ENCODE peak calls at places on chromosome 14, in five cellular contexts. O, J, B, X and M are unnamed samples.

GRCh38 chr14:68140111-68140741 is 320.6 kb downstream of the RAD51B start:
- DNase-seq in O (peak), J (no peak), B (peak), X (peak), M (no peak)

GRCh38 chr14:63423889-63424288 is 105.2 kb upstream of the GPHB5 start:
- DNase-seq in O (no peak), J (no peak), B (no peak), X (no peak), M (no peak)

GRCh38 chr14:105102893-105103292 is 37.7 kb upstream of the GPR132 start:
- DNase-seq in O (no peak), J (no peak), B (no peak), X (peak), M (no peak)

GRCh38 chr14:93042968-93043940 is 72.5 kb downstream of the ITPK1 start:
- DNase-seq in O (peak), J (no peak), B (peak), X (no peak), M (no peak)

GRCh38 chr14:84006643-84007137 is 1523.3 kb upstream of the FLRT2 start:
- DNase-seq in O (no peak), J (no peak), B (no peak), X (no peak), M (no peak)

GRCh38 chr14:64232095-64232830 is 61.9 kb downstream of the ESR2 start:
- DNase-seq in O (no peak), J (no peak), B (no peak), X (no peak), M (no peak)

GRCh38 chr14:57879516-57879915 is 13.6 kb upstream of the SLC35F4 start:
- DNase-seq in O (no peak), J (no peak), B (no peak), X (no peak), M (no peak)

GRCh38 chr14:90816686-90817436 is 631 bp upstream of the TTC7B start:
- DNase-seq in O (no peak), J (no peak), B (no peak), X (no peak), M (no peak)

GRCh38 chr14:97524579-97525319 is 727.6 kb downstream of the VRK1 start:
- DNase-seq in O (no peak), J (no peak), B (no peak), X (no peak), M (no peak)

GRCh38 chr14:89912667-89913211 is 41.8 kb downstream of the EFCAB11 start:
- DNase-seq in O (peak), J (no peak), B (peak), X (no peak), M (no peak)

GRCh38 chr14:79354336-79354735 is 857.0 kb downstream of the DIO2 start:
- DNase-seq in O (no peak), J (no peak), B (no peak), X (no peak), M (no peak)

GRCh38 chr14:104799657-104800599 is 973 bp upstream of the ZBTB42 start:
- DNase-seq in O (peak), J (peak), B (peak), X (peak), M (peak)

GRCh38 chr14:89899917-89900680 is 54.4 kb downstream of the EFCAB11 start:
- DNase-seq in O (no peak), J (no peak), B (no peak), X (no peak), M (no peak)

GRCh38 chr14:88209273-88209672 is 113.8 kb downstream of the KCNK10 start:
- DNase-seq in O (no peak), J (no peak), B (no peak), X (no peak), M (no peak)

GRCh38 chr14:68458840-68459469 is 333.9 kb downstream of the ZFP36L1 start:
- DNase-seq in O (peak), J (no peak), B (peak), X (peak), M (no peak)

GRCh38 chr14:90381999-90382451 is 14.8 kb upstream of the CALM1 start:
- DNase-seq in O (peak), J (no peak), B (peak), X (peak), M (no peak)

GRCh38 chr14:101719045-101719645 is 42.4 kb upstream of the PPP2R5C start:
- DNase-seq in O (no peak), J (no peak), B (peak), X (no peak), M (peak)

GRCh38 chr14:79363291-79363690 is 848.0 kb downstream of the DIO2 start:
- DNase-seq in O (no peak), J (no peak), B (no peak), X (no peak), M (no peak)

GRCh38 chr14:74951443-74952194 is 3.8 kb downstream of the PGF start:
- DNase-seq in O (no peak), J (no peak), B (no peak), X (peak), M (no peak)

GRCh38 chr14:47022721-47023120 is 371.1 kb upstream of the RPL10L start:
- DNase-seq in O (no peak), J (no peak), B (no peak), X (no peak), M (no peak)

GRCh38 chr14:98926151-98926550 is 345.8 kb downstream of the BCL11B start:
- DNase-seq in O (no peak), J (no peak), B (peak), X (peak), M (no peak)

GRCh38 chr14:32478027-32478426 is 148.9 kb downstream of the AKAP6 start:
- DNase-seq in O (no peak), J (no peak), B (no peak), X (no peak), M (no peak)

GRCh38 chr14:101601603-101602465 is 40.5 kb downstream of the DIO3 start:
- DNase-seq in O (peak), J (no peak), B (no peak), X (no peak), M (peak)

GRCh38 chr14:75720828-75721227 is 59.8 kb downstream of the TTLL5 start:
- DNase-seq in O (no peak), J (no peak), B (no peak), X (peak), M (no peak)

GRCh38 chr14:104965561-104966231 is 12.5 kb downstream of the AHNAK2 start:
- DNase-seq in O (no peak), J (no peak), B (peak), X (no peak), M (no peak)

GRCh38 chr14:81415781-81416180 is 15.7 kb upstream of the STON2 start:
- DNase-seq in O (no peak), J (no peak), B (no peak), X (no peak), M (no peak)

GRCh38 chr14:65940056-65940735 is 527.7 kb downstream of the FUT8 start:
- DNase-seq in O (no peak), J (no peak), B (no peak), X (no peak), M (no peak)

GRCh38 chr14:70245026-70245425 is 56.3 kb upstream of the SLC8A3 start:
- DNase-seq in O (no peak), J (no peak), B (no peak), X (no peak), M (no peak)

GRCh38 chr14:90425480-90425879 is 28.7 kb downstream of the CALM1 start:
- DNase-seq in O (no peak), J (no peak), B (no peak), X (no peak), M (no peak)

GRCh38 chr14:45251912-45252311 is 1.1 kb downstream of the MIS18BP1 start:
- DNase-seq in O (no peak), J (peak), B (no peak), X (no peak), M (no peak)

GRCh38 chr14:68961781-68962584 is 17.1 kb downstream of the ACTN1 start:
- DNase-seq in O (no peak), J (no peak), B (no peak), X (no peak), M (no peak)

GRCh38 chr14:96434040-96434439 is 42.1 kb downstream of the AK7 start:
- DNase-seq in O (no peak), J (no peak), B (no peak), X (no peak), M (no peak)

GRCh38 chr14:64706552-64707193 is 2.4 kb downstream of the PLEKHG3 start:
- DNase-seq in O (no peak), J (no peak), B (peak), X (peak), M (no peak)

GRCh38 chr14:86203843-86204242 is 673.9 kb downstream of the FLRT2 start:
- DNase-seq in O (no peak), J (no peak), B (no peak), X (no peak), M (no peak)

GRCh38 chr14:75650253-75651058 is 10.2 kb downstream of the ERG28 start:
- DNase-seq in O (no peak), J (no peak), B (no peak), X (no peak), M (no peak)

GRCh38 chr14:91219505-91220389 is 24.8 kb downstream of the GPR68 start:
- DNase-seq in O (no peak), J (no peak), B (no peak), X (no peak), M (no peak)

GRCh38 chr14:102805454-102805891 is 28.2 kb downstream of the TRAF3 start:
- DNase-seq in O (peak), J (no peak), B (no peak), X (no peak), M (no peak)

GRCh38 chr14:65002586-65003210 is 16.0 kb downstream of the FNTB start:
- DNase-seq in O (no peak), J (no peak), B (no peak), X (no peak), M (no peak)

GRCh38 chr14:95683793-95684192 is 2.4 kb upstream of the TCL1B start:
- DNase-seq in O (peak), J (peak), B (no peak), X (no peak), M (no peak)

GRCh38 chr14:40599726-40600125 is 1007.0 kb upstream of the LRFN5 start:
- DNase-seq in O (no peak), J (no peak), B (no peak), X (no peak), M (no peak)

GRCh38 chr14:40601063-40601462 is 1005.6 kb upstream of the LRFN5 start:
- DNase-seq in O (no peak), J (no peak), B (no peak), X (no peak), M (no peak)
- TF ChIP-seq POLR2AphosphoS5 in O (no peak), J (no peak), B (no peak), X (no peak), M (no peak)

GRCh38 chr14:22339277-22339676 is 249.7 kb downstream of the DAD1 start:
- DNase-seq in O (peak), J (no peak), B (peak), X (peak), M (no peak)
- TF ChIP-seq POLR2AphosphoS5 in O (peak), J (no peak), B (no peak), X (peak), M (peak)

DNA sequence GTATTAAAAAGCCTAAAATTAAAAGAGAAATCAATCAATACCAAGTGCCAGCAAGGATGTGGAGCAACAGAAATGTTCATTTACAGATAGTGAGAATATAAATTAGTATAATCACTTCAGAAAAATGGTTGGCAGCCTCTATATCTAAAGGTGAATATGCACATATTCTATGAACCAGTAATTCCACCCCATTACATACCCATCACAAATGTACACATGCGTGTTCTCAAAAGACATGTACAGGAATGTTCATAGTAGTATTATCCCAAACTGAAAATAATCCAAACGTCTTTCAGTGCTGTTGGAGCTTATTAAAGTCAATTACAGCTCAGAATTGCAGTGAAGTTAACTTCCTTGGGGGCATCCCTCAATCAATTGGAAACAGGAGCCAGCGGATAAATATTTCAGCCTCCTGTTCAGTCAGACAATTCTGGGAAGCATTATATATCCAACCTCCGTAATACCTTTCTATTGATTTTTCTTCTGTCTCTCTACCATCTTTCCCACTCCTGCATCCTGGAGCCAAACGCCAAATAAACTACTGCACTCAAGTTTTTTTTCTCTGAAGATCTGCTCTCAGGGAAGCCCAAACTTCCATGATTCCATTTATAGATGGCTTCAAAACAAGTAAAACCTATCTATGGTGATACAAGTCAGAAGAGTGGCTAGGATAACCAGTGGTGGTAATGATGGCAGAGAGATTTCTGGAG is 45.0 kb upstream of the OR5AU1 start:
- DNase-seq in O (no peak), J (no peak), B (no peak), X (no peak), M (no peak)
- TF ChIP-seq POLR2AphosphoS5 in O (no peak), J (no peak), B (no peak), X (no peak), M (no peak)

GRCh38 chr14:23566782-23567185 is 807 bp downstream of the AP1G2 start:
- DNase-seq in O (no peak), J (no peak), B (no peak), X (no peak), M (no peak)

GRCh38 chr14:23568600-23569310 is 1.2 kb upstream of the AP1G2 start:
- DNase-seq in O (no peak), J (no peak), B (peak), X (peak), M (no peak)

GRCh38 chr14:23566112-23566781 is 1.3 kb downstream of the AP1G2 start:
- DNase-seq in O (no peak), J (no peak), B (peak), X (peak), M (no peak)

GRCh38 chr14:23568021-23568599 is 519 bp upstream of the AP1G2 start:
- DNase-seq in O (no peak), J (no peak), B (peak), X (peak), M (no peak)

GRCh38 chr14:23567186-23568020 is at the start of gene AP1G2:
- DNase-seq in O (peak), J (peak), B (peak), X (peak), M (peak)
- TF ChIP-seq POLR2AphosphoS5 in O (peak), J (peak), B (no peak), X (peak), M (peak)

GRCh38 chr14:49598182-49598478 is 610 bp upstream of the LRR1 start:
- DNase-seq in O (peak), J (no peak), B (no peak), X (no peak), M (no peak)

GRCh38 chr14:49593016-49593415 is 5.7 kb upstream of the LRR1 start:
- DNase-seq in O (no peak), J (no peak), B (no peak), X (no peak), M (no peak)

GRCh38 chr14:49594347-49595089 is 4.2 kb upstream of the LRR1 start:
- DNase-seq in O (peak), J (no peak), B (no peak), X (no peak), M (no peak)

DNA sequence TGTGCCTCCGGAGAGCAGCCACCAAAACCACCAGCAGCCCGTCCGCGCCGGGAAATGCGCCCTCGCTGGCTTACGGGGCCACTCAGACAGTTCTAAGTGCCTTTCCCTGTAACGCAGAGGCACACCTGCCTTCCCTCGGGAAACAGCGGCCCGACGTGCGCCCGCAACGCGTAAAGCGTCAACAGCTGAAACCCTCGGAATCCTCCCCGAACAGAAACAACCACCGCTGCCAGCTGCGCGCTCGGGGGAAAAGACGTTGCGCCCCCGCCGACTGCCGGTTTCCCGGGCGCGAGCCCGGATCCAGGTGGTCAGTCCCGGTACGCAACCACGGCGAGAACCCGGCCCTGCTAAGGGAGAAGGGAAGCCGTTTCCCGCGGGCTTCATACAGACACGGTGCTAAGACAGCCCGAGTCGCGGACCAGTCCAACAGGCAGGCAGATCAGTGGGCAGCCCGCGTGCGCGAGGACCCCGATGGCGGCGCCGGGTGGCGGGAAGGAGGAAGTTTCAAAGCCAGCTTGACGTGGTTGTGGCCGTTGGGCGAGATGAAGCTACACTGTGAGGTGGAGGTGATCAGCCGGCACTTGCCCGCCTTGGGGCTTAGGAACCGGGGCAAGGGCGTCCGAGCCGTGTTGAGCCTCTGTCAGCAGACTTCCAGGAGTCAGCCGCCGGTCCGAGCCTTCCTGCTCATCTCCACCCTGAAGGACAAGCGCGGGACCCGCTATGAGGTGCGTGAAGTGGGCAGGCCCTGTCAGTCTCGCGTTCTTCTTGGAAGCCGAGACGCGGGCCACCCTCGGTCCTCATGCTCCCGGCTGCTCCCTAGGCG is at the start of gene LRR1:
- DNase-seq in O (peak), J (peak), B (peak), X (peak), M (peak)
- TF ChIP-seq POLR2AphosphoS5 in O (peak), J (peak), B (no peak), X (peak), M (peak)

DNA sequence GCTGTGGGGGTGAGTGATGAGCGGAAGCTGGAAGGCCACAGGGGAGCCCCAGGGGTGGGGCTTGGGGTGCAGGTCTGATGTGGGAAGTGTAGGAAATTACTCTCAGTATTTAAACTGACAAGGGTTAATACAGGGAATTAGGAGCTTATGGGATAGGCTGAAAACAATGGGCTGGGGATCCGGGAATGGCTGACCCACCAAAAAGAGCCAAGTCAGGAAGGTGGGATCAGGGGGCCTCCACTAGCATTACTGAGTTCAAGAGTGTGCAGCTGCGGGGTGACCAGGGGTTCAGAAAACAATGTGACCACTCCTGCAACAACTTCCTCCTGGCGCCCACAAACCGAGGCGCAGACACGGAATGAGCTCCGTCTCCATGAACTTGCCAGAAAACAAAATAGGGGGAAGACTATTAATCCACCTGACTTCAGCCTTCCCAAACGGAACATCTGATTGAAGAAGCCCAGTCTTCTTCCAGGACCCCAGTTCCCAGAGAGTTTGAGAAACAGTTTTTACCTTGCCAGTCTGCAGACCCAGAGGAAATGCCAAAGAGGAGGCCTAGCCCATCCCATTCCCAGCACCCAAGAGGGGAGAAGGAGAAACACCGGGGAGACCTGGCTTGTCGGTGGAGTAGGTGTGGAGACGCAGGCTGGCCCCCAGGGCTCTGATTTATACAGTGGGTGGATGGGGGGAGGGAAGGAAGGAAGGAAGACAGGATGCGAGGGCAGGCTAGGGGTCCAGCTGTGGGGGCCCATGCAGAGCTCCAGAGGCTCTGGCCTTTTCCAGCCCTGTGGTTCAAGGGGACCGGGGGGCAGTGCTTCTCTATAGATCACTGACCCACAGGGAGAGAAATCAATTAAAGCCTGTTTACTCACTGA is 16.5 kb upstream of the YY1 start:
- DNase-seq in O (no peak), J (no peak), B (no peak), X (no peak), M (no peak)
- TF ChIP-seq POLR2AphosphoS5 in O (no peak), J (no peak), B (no peak), X (no peak), M (no peak)

DNA sequence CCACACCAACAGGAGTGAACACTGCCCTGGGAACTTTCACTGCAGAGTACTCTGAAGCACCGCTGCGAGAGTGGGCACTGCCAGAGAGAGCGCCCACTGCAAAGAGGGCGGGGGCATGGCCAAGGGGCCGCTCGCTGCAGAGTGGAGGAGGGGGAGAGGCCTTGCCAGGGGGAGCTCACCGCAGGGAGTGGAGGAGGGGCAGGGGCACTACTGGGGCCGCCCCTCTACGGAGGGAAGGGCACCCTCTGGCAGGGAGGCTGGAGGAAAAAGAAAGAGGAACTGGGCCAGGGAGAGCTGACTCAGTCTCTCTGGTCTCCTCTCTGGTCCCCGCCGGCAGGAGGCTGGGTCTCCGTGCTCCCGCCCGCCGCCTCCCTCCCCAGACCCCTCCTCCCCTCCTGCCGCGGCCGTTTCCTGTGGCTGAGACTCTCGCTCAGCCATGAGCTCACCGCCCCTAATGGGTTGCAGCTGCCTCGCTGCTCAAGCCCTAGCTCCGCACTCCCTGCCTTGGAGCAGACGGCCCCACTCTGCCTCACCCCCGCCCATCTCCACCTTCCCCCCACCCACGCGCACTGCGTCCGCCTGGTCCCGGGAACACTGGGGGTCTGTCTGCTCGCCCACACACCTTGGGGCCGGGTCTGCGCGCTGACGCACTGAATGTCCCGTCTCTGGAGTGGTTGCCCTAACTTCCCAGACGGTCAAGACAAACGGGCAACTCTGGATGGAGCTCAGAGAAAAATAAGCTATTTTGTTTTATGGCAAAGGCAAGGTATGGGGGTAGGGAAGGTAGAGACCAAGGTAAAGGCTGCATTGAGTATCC is 1.3 kb downstream of the ARHGEF40 start:
- DNase-seq in O (peak), J (peak), B (peak), X (peak), M (no peak)
- TF ChIP-seq POLR2AphosphoS5 in O (peak), J (no peak), B (no peak), X (peak), M (no peak)